ENCODE peak calls at places on chromosomes 3 and 15, in five cellular contexts. T is cardiac muscle cell, N is endothelial cell, V is neural crest cell, I is HCT116. K is an unnamed sample.
A peak's percentile ranks its signal among the peaks of the same experiment; 100 is the strongest.

GRCh38 chr3:95151590-95151989 is 1088.7 kb downstream of the NSUN3 start:
- DNase-seq in T (no peak), I (no peak), N (no peak), V (no peak), K (no peak)

GRCh38 chr3:27577504-27577903 is 93.3 kb upstream of the SLC4A7 start:
- DNase-seq in T (peak; percentile 69), V (no peak), N (no peak), I (no peak), K (no peak)

GRCh38 chr15:78640840-78641733 is at the start of gene CHRNB4:
- DNase-seq in I (no peak), V (peak; percentile 55), T (peak; percentile 41), N (peak; percentile 48), K (peak; percentile 56)

GRCh38 chr3:104810896-104811295 is 555.8 kb upstream of the ALCAM start:
- DNase-seq in I (no peak), N (no peak), T (no peak), V (no peak), K (no peak)

GRCh38 chr3:19866751-19867347 is 67.2 kb downstream of the EFHB start:
- DNase-seq in T (peak; percentile 78), V (peak; percentile 59), I (peak; percentile 24), N (peak; percentile 65), K (peak; percentile 67)

GRCh38 chr3:186022931-186023330 is 85.1 kb upstream of the TRA2B start:
- DNase-seq in N (no peak), V (no peak), I (no peak), T (no peak), K (no peak)

GRCh38 chr15:40098489-40099261 is 10.0 kb downstream of the BMF start:
- DNase-seq in T (peak; percentile 88), N (no peak), V (no peak), I (no peak), K (peak; percentile 94)

GRCh38 chr15:73694419-73694818 is 10.2 kb downstream of the CD276 start:
- DNase-seq in V (no peak), I (no peak), N (no peak), T (no peak), K (no peak)

GRCh38 chr3:39065197-39065596 is 13.4 kb downstream of the WDR48 start:
- DNase-seq in V (no peak), I (peak; percentile 12), N (peak; percentile 50), T (peak; percentile 45), K (peak; percentile 41)

GRCh38 chr3:43268636-43269035 is 17.7 kb upstream of the SNRK start:
- DNase-seq in N (no peak), V (no peak), I (no peak), T (no peak), K (no peak)

GRCh38 chr3:117141821-117142220 is 432.2 kb downstream of the TUSC7 start:
- DNase-seq in V (no peak), N (no peak), T (no peak), I (no peak), K (no peak)

GRCh38 chr15:80272987-80273386 is 21.0 kb upstream of the CTXND1 start:
- DNase-seq in T (no peak), V (no peak), N (no peak), I (no peak), K (no peak)

GRCh38 chr3:126434931-126435411 is 40.3 kb downstream of the CFAP100 start:
- DNase-seq in T (no peak), V (no peak), I (no peak), N (no peak), K (no peak)

GRCh38 chr15:57218826-57219576 is 157.3 kb upstream of the CGNL1 start:
- DNase-seq in T (peak; percentile 96), I (no peak), V (peak; percentile 17), N (no peak), K (no peak)

GRCh38 chr3:40580494-40581091 is 55.8 kb downstream of the ZNF621 start:
- DNase-seq in V (peak; percentile 80), I (peak; percentile 38), N (peak; percentile 78), T (peak; percentile 83), K (peak; percentile 74)

GRCh38 chr3:150094150-150094932 is 123.6 kb upstream of the PFN2 start:
- DNase-seq in T (no peak), I (peak; percentile 18), V (no peak), N (no peak), K (no peak)

DNA sequence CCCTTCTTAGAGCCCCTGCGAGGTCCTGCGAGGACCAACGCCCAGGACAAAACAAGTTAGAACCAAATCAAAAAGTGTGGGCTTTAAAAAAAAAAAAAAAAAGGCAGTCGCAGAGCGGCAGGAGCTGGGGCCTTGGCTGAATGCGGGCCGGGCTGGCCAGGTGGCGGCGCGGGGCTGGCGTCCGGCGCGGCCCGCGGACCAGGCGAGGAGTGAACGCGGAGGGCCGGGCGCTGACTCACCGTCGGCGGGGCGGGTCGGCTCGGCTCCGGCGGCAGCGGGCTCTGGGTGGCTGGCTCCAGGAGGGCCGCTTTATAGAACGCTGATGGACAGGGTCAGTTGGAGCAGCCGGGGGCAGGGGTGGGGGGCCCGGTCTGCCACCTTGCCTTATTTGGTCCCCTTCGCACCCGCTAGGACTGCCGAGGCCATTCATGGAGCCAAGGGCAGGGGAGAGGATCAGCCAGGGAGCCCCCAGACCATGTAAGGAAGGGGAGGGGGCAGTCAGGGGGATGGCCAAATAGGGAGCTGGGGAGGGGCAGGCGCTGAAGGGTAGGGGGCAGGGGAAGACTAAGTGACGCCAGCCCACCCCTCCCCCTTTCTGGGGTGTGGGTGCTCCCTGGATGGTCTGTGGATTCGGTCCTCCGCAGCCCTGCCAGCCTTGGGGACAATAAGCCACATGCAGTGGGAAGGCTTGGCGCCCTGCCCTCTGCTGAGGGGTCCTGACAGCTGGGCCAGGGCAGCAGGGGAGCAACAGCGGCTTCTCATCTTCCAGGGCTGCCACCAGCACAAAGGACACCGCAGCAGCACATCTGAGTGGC is at the start of gene ACTC1:
- DNase-seq in V (peak; percentile 32), I (no peak), T (peak; percentile 55), N (peak; percentile 66), K (peak; percentile 28)
- TF ChIP-seq CTCF in V (no peak), I (no peak), T (no peak), N (no peak), K (no peak)

GRCh38 chr15:67420137-67420536 is 100.8 kb upstream of the C15orf61 start:
- DNase-seq in T (no peak), N (no peak), I (no peak), V (no peak), K (no peak)

GRCh38 chr15:67419705-67420104 is 101.2 kb upstream of the C15orf61 start:
- DNase-seq in T (no peak), V (no peak), N (no peak), I (no peak), K (no peak)

GRCh38 chr15:67422296-67422695 is 98.6 kb upstream of the C15orf61 start:
- DNase-seq in T (no peak), I (no peak), V (no peak), N (no peak), K (no peak)

GRCh38 chr15:67416891-67417290 is 104.0 kb upstream of the C15orf61 start:
- DNase-seq in T (no peak), V (no peak), N (no peak), I (no peak), K (no peak)

DNA sequence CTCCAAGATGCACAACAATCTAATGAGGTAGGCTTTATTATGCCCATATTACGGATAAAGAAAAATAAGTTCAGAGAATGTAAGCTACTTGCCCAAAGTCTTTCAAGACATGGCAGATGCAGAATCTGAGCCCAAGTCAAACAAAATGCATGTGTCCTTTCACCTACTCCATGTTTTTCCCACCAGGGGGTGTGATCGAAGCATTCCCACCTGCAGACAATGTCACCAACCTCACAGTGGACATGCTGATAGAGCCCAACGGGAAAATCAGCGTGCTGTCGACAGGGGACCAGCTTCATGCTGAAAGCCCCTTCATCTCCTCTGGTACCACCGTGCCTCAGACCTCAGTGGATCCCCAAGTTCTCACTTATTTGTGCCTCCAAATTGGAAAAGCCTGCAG is 99.8 kb upstream of the C15orf61 start:
- DNase-seq in T (no peak), N (no peak), V (no peak), I (no peak), K (peak; percentile 15)
- TF ChIP-seq CTCF in T (no peak), N (no peak), V (no peak), I (no peak), K (no peak)

GRCh38 chr3:184733181-184733580 is 21.3 kb upstream of the MAGEF1 start:
- DNase-seq in N (no peak), T (no peak), V (no peak), I (no peak), K (no peak)
- TF ChIP-seq CTCF in N (no peak), T (no peak), V (no peak), I (no peak), K (no peak)

DNA sequence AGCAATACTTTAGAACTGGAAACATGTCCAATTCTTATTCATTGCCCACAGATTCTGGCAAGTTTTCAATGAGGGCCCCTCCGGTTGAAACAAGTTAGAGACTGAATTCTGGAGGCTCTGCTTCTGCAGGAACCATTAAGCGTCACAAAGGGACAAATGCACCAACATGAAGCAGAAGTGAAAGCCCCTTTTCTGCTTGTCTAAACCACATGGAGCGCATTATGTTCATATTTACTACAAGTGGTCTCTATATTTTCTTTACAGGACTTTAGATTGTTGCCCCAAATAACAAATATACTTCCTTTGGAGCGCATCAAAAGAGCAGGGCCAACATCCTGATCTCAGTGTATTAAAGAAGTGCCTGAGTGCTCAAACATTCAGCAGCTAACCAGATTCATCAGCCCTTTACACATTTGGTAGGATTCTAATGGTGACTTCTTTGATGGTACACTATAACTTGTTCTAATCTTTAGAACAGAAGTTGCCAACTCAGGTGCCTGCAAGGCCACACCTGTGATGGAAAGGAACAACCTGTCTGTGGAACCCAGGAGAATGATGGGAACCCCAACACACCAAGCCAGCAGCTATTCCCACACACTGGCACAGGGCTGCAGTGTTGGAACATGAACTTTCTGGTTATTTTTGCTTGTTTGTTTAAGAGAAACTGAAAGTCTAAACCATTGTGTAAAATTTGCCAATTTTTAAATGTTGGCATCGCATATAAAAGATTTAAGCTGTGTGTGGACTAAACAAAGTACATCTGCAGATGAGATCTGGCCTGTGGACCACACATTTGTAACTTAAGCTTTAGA is 243.2 kb downstream of the SLC9A9 start:
- DNase-seq in N (no peak), V (no peak), I (no peak), T (no peak), K (no peak)
- TF ChIP-seq CTCF in N (no peak), V (no peak), I (no peak), T (no peak), K (no peak)

DNA sequence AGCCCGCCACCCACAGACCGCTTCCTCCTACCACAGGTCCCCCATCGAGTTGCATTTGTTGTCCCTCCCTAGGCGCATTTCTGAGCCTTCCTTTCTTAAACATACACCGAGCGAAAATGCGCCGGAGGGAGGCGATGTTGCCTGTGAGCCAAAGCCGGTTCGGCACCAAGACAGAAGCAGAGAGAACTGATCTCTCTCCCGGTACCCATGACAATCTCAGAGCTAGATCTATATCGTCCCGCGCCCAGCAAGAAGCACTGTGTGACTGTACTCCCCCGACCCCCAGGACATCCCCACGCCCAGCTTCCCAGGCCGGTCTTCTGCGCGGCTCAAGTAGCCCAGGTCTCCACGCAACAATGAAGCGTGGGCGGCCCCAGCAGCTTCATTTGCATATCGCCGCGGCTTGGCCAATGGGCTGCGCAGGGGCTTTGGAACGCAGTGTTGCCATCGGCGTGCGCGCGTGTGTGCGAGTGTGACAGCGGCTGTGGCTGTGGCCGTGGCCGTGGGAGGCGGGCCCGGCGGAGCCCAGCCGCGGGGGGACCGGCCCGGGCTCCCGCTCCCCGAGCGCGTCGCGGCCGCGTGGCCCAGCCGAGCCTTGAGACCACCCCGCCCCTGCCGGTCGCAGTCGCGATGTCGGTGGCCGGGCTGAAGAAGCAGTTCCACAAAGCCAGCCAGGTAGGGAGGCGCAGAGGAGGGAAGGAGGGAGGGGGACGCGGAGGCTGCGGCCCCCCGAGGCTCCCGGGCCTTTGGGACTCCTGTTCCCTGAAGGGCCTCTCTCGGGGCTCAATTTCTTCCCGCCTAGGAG is at the start of gene SH3GL3:
- DNase-seq in V (peak; percentile 76), N (peak; percentile 74), I (peak; percentile 32), T (peak; percentile 81), K (no peak)
- TF ChIP-seq CTCF in V (peak; percentile 62), N (no peak), I (peak; percentile 29), T (peak; percentile 54), K (no peak)